ENCODE peak calls at places on chromosomes 7 and 10, in eight cellular contexts. D is HepG2, W is HL-60, I is HCT116, H is SK-N-MC, A is transverse colon, F is GM12878, T is prostate gland. G is an unnamed sample.

GRCh38 chr10:104028146-104028545 is 57.5 kb downstream of the COL17A1 start:
- DNase-seq in I (peak; percentile 29), D (peak; percentile 13), T (no peak), W (peak; percentile 52), F (no peak), A (no peak), H (no peak), G (no peak)

GRCh38 chr7:110600983-110601382 is 489.9 kb upstream of the LRRN3 start:
- DNase-seq in F (no peak), H (peak; percentile 52), I (no peak), D (no peak), T (no peak), A (no peak), W (no peak), G (no peak)

GRCh38 chr7:3655635-3656034 is 354.6 kb downstream of the SDK1 start:
- DNase-seq in A (no peak), F (no peak), D (no peak), H (no peak), I (no peak), W (no peak), T (no peak), G (no peak)

GRCh38 chr7:158273138-158273651 is 314.4 kb downstream of the PTPRN2 start:
- DNase-seq in I (no peak), W (no peak), A (no peak), D (no peak), T (no peak), H (no peak), F (no peak), G (no peak)

GRCh38 chr10:128854965-128855364 is 612.1 kb upstream of the MGMT start:
- DNase-seq in A (peak; percentile 75), D (peak; percentile 70), T (peak; percentile 91), H (no peak), W (no peak), I (no peak), F (no peak), G (peak; percentile 93)

GRCh38 chr7:22563621-22564241 is 63.7 kb upstream of the STEAP1B start:
- DNase-seq in F (no peak), A (no peak), H (no peak), T (no peak), D (no peak), W (no peak), I (no peak), G (peak; percentile 77)

GRCh38 chr7:102318482-102318971 is 31.9 kb downstream of the SH2B2 start:
- DNase-seq in I (peak; percentile 48), T (no peak), A (no peak), W (no peak), F (no peak), D (no peak), H (no peak), G (no peak)

GRCh38 chr10:24889636-24890035 is 62.8 kb downstream of the PRTFDC1 start:
- DNase-seq in T (no peak), W (no peak), F (no peak), A (no peak), D (no peak), H (no peak), I (no peak), G (no peak)

GRCh38 chr10:20552382-20552781 is 344.7 kb downstream of the NEBL start:
- DNase-seq in I (no peak), H (no peak), F (no peak), D (no peak), T (no peak), W (no peak), A (no peak), G (no peak)

GRCh38 chr10:126686271-126686670 is 15.8 kb upstream of the C10orf90 start:
- DNase-seq in W (no peak), T (no peak), I (no peak), D (no peak), F (no peak), H (no peak), A (no peak), G (no peak)

DNA sequence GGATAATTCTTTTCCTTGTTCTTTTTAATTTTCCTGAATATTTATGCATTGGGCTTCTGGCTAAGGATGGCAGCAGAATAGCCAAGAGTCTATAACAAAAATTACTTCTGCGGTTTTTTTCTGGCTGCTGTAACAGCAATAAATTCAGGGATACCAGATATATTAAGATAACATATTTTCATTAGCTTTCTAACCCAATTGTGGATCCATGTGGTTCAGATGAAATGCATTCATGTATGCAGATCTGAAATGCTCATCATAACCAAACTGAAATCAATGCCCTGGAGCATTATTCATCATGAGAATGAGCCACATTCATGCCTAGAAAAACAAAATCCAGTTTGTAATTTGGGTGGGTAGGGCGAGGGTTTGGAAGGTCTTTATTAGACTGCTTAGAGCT is 69.8 kb upstream of the SEMA3A start:
- DNase-seq in T (no peak), I (no peak), F (no peak), H (peak; percentile 79), D (no peak), W (no peak), A (no peak), G (no peak)
- TF ChIP-seq POLR2AphosphoS5 in T (no peak), I (no peak), F (no peak), H (no peak), D (no peak), W (no peak), A (no peak), G (no peak)

DNA sequence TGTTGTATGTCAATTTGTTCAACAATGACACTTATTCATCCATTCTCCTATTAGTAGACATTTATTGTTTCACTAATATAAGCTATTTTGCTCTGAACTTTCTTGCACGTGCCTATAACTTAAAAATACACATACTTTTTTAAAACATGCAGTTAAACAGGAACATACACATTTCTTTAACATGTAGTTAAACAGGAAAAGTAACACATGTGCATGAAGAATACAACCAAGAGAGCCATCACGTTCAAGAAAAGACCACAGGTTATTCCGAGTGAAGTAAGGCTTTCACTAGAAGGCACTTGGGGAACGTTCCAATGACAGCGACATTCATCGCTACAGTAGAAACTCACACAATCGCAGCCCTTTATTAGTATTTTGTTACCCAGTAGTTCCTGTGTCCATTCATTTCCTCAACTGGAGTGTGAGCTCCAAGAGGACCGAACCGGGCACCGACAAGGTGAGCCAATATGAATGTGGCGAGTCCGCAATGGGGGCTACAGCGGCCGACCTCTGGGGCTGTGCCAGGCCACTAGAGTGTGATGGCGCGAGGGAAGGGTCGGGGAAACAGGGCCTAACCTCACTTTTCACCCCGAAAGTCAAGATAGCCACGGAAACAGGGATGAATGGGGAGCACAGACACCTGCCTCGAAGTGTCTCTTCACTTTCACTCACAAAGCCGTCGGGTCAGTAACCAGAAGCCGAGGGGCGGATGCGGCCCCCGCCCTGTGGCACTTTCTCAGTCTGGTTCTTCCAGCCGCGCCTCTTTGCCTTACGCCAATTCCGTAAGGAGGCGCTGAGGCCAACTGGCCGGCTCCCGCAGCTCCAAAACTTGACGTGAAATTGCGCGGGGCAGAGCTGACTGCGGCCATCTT is 775 bp upstream of the SEPTIN7 start:
- DNase-seq in I (no peak), W (peak; percentile 92), T (peak; percentile 77), F (peak; percentile 19), H (peak; percentile 45), D (peak; percentile 29), A (peak; percentile 89), G (peak; percentile 97)
- TF ChIP-seq POLR2AphosphoS5 in I (no peak), W (no peak), T (no peak), F (peak; percentile 88), H (no peak), D (no peak), A (no peak), G (no peak)

GRCh38 chr10:117366741-117367140 is 8.5 kb downstream of the PDZD8 start:
- DNase-seq in T (no peak), A (no peak), H (no peak), I (no peak), F (no peak), D (no peak), W (no peak), G (no peak)

GRCh38 chr10:117364121-117364960 is 10.9 kb downstream of the PDZD8 start:
- DNase-seq in T (no peak), I (no peak), A (no peak), H (no peak), D (no peak), F (no peak), W (no peak), G (no peak)

GRCh38 chr10:117370205-117370604 is 5.0 kb downstream of the PDZD8 start:
- DNase-seq in D (no peak), T (no peak), H (no peak), I (no peak), F (no peak), W (no peak), A (no peak), G (no peak)

GRCh38 chr10:117365612-117366011 is 9.6 kb downstream of the PDZD8 start:
- DNase-seq in H (no peak), D (no peak), T (no peak), W (peak; percentile 14), I (peak; percentile 62), A (peak; percentile 36), F (no peak), G (no peak)

DNA sequence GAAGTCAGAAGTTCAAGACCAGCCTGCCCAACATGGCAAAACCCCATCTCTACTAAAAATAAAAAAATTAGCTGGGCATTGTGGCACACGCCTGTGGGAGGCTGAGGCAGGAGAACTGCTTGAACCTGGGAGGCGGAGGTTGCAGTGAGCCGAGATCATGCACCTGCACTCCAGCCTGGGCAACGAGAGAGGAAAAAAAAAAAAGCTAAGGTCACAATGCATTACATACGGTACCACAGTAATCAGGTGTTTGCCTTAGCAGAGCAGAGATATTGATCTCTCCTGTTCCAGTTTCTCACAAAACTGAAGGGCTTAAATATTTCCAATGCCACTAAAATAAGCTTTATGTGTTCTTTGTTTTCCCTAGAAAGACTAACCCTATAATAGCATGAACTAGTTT is 7.5 kb downstream of the PDZD8 start:
- DNase-seq in D (no peak), H (no peak), W (no peak), I (no peak), A (no peak), T (no peak), F (no peak), G (no peak)
- TF ChIP-seq POLR2AphosphoS5 in D (no peak), H (no peak), W (no peak), I (no peak), A (no peak), T (no peak), F (no peak), G (no peak)

GRCh38 chr7:1953199-1954190 is 279.2 kb downstream of the MAD1L1 start:
- DNase-seq in I (no peak), A (no peak), T (no peak), W (no peak), F (no peak), D (no peak), H (no peak), G (no peak)

GRCh38 chr7:1952169-1952760 is 280.5 kb downstream of the MAD1L1 start:
- DNase-seq in D (no peak), F (no peak), W (no peak), H (no peak), I (no peak), T (no peak), A (no peak), G (no peak)

GRCh38 chr7:1951600-1951999 is 281.1 kb downstream of the MAD1L1 start:
- DNase-seq in D (no peak), F (no peak), W (no peak), T (no peak), I (no peak), A (no peak), H (no peak), G (no peak)

GRCh38 chr7:1954366-1955004 is 278.3 kb downstream of the MAD1L1 start:
- DNase-seq in A (no peak), H (no peak), W (no peak), T (no peak), D (no peak), F (no peak), I (no peak), G (no peak)

DNA sequence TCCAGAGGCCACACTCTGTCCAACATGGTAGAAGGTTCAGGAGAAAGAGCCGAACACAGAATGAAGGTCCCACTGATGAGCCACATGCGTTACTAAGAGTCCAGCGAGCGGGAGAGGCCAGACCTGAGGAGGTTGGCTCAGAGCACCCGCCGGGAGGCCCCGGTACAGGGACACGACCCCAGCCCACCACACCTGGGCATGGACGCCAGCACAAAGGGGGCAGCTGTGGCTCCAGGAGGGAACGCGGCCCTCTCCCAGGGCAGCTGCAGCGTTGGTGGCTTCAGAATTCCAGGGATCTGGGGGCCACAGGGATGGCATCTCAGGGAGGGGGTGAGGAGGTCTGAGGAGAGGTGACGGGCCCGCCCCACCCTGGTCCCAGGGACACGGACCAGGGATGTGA is 280.0 kb downstream of the MAD1L1 start:
- DNase-seq in H (no peak), T (no peak), W (no peak), D (no peak), A (no peak), I (no peak), F (no peak), G (no peak)
- TF ChIP-seq POLR2AphosphoS5 in H (no peak), T (no peak), W (no peak), D (no peak), A (no peak), I (no peak), F (no peak), G (no peak)